ENCODE peak calls at places on chromosomes 6 and 20, in four cellular contexts. T is retina, G is MCF 10A, O is PC-9. Q is an unnamed sample.

GRCh38 chr20:61956396-61957342 is 109.0 kb downstream of the TAF4 start:
- DNase-seq in O (no peak), G (no peak), T (no peak), Q (no peak)

GRCh38 chr20:22214296-22214695 is 370.1 kb downstream of the FOXA2 start:
- DNase-seq in T (no peak), G (no peak), O (no peak), Q (no peak)

GRCh38 chr6:22025468-22026159 is 271.2 kb downstream of the PRL start:
- DNase-seq in G (peak; percentile 38), T (peak; percentile 75), O (no peak), Q (peak; percentile 96)

GRCh38 chr6:156154896-156155295 is 622.3 kb upstream of the ARID1B start:
- DNase-seq in O (no peak), T (no peak), G (peak; percentile 54), Q (no peak)

GRCh38 chr20:49915380-49916145 is at the start of gene SPATA2:
- DNase-seq in T (peak; percentile 100), O (peak; percentile 90), G (peak; percentile 93), Q (peak; percentile 97)

GRCh38 chr6:4567141-4567540 is 209.1 kb upstream of the CDYL start:
- DNase-seq in O (peak; percentile 53), T (no peak), G (no peak), Q (peak; percentile 19)

GRCh38 chr6:116218172-116218633 is 35.7 kb downstream of the TSPYL4 start:
- DNase-seq in G (no peak), O (no peak), T (peak; percentile 11), Q (no peak)

GRCh38 chr20:32820000-32820697 is 395 bp downstream of the MAPRE1 start:
- DNase-seq in T (peak; percentile 76), G (peak; percentile 61), O (no peak), Q (peak; percentile 83)

GRCh38 chr6:116836943-116837342 is 8.1 kb upstream of the GPRC6A start:
- DNase-seq in O (no peak), G (no peak), T (no peak), Q (no peak)

GRCh38 chr20:7775072-7775471 is 165.2 kb downstream of the HAO1 start:
- DNase-seq in G (no peak), T (no peak), O (no peak), Q (no peak)

GRCh38 chr20:1887321-1887720 is 7.9 kb upstream of the SIRPA start:
- DNase-seq in G (no peak), O (no peak), T (no peak), Q (no peak)

GRCh38 chr6:142118926-142119325 is 13.8 kb upstream of the GJE1 start:
- DNase-seq in G (no peak), O (no peak), T (no peak), Q (peak; percentile 2)

GRCh38 chr6:68695838-68696237 is 60.8 kb downstream of the ADGRB3 start:
- DNase-seq in T (no peak), G (no peak), O (no peak), Q (no peak)

GRCh38 chr6:105882071-105882803 is 203.9 kb upstream of the PRDM1 start:
- DNase-seq in G (no peak), T (no peak), O (no peak), Q (no peak)

GRCh38 chr6:112626468-112627082 is 279.4 kb downstream of the RFPL4B start:
- DNase-seq in G (peak; percentile 13), T (no peak), O (no peak), Q (peak; percentile 60)

GRCh38 chr20:1283522-1284210 is 17.6 kb downstream of the SNPH start:
- DNase-seq in G (no peak), T (no peak), O (no peak), Q (no peak)

GRCh38 chr20:19758888-19759331 is 852 bp downstream of the RIN2 start:
- DNase-seq in T (peak; percentile 87), G (no peak), O (peak; percentile 66), Q (peak; percentile 49)

GRCh38 chr6:107555449-107555848 is 65.5 kb downstream of the SOBP start:
- DNase-seq in G (no peak), T (peak; percentile 84), O (no peak), Q (no peak)

GRCh38 chr6:89432875-89433636 is at the start of gene ANKRD6:
- DNase-seq in O (no peak), T (peak; percentile 86), G (peak; percentile 65), Q (peak; percentile 67)

GRCh38 chr20:14521016-14521415 is 183.6 kb upstream of the FLRT3 start:
- DNase-seq in G (no peak), O (peak; percentile 39), T (no peak), Q (no peak)

GRCh38 chr20:7248392-7248992 is 481.0 kb downstream of the BMP2 start:
- DNase-seq in O (no peak), T (no peak), G (no peak), Q (no peak)

GRCh38 chr6:157323924-157324276 is 581 bp upstream of the TMEM242 start:
- DNase-seq in G (peak; percentile 65), O (peak; percentile 72), T (no peak), Q (peak; percentile 91)

GRCh38 chr20:40880063-40880715 is 148.4 kb upstream of the TOP1 start:
- DNase-seq in O (no peak), G (no peak), T (no peak), Q (no peak)

GRCh38 chr20:46835418-46835817 is 59.2 kb upstream of the EYA2 start:
- DNase-seq in T (no peak), G (no peak), O (no peak), Q (no peak)

GRCh38 chr20:9332783-9333482 is 181.5 kb upstream of the LAMP5 start:
- DNase-seq in T (no peak), G (no peak), O (no peak), Q (no peak)

GRCh38 chr6:35648203-35648602 is 40.5 kb downstream of the FKBP5 start:
- DNase-seq in T (no peak), G (no peak), O (no peak), Q (no peak)

GRCh38 chr6:89148016-89148750 is 2.3 kb downstream of the PM20D2 start:
- DNase-seq in G (peak; percentile 54), O (peak; percentile 42), T (no peak), Q (no peak)

GRCh38 chr6:75815756-75816155 is 66.7 kb downstream of the MYO6 start:
- DNase-seq in O (no peak), G (no peak), T (no peak), Q (no peak)

GRCh38 chr6:89492025-89492640 is 59.2 kb downstream of the ANKRD6 start:
- DNase-seq in T (no peak), O (no peak), G (no peak), Q (no peak)

GRCh38 chr6:116008470-116009229 is 52.0 kb downstream of the FRK start:
- DNase-seq in O (no peak), G (peak; percentile 67), T (peak; percentile 64), Q (no peak)

GRCh38 chr6:166774292-166774691 is 147.2 kb upstream of the RPS6KA2 start:
- DNase-seq in O (no peak), T (no peak), G (no peak), Q (no peak)

GRCh38 chr6:146312606-146313005 is 231.0 kb upstream of the RAB32 start:
- DNase-seq in G (peak; percentile 59), O (no peak), T (no peak), Q (no peak)

GRCh38 chr6:44151348-44152108 is 7.1 kb upstream of the CAPN11 start:
- DNase-seq in G (peak; percentile 61), O (peak; percentile 41), T (peak; percentile 82), Q (peak; percentile 78)

GRCh38 chr6:138722425-138723371 is 50.9 kb upstream of the CCDC28A start:
- DNase-seq in O (no peak), T (no peak), G (peak; percentile 38), Q (peak; percentile 42)

GRCh38 chr20:31835977-31836852 is 9.2 kb downstream of the FOXS1 start:
- DNase-seq in G (peak; percentile 93), O (peak; percentile 72), T (no peak), Q (no peak)

GRCh38 chr6:25054469-25054868 is 118.7 kb upstream of the RIPOR2 start:
- DNase-seq in G (no peak), T (no peak), O (peak; percentile 52), Q (no peak)

GRCh38 chr6:41586564-41586963 is 40.4 kb downstream of the FOXP4 start:
- DNase-seq in O (no peak), T (peak; percentile 84), G (no peak), Q (no peak)

GRCh38 chr6:91407706-91408105 is 820.8 kb upstream of the MAP3K7 start:
- DNase-seq in T (no peak), O (no peak), G (no peak), Q (no peak)

GRCh38 chr20:57939499-57939898 is 229.7 kb upstream of the PMEPA1 start:
- DNase-seq in O (peak; percentile 95), T (no peak), G (no peak), Q (no peak)

Q was measured in cardiac muscle cell.